ENCODE peak calls at places on chromosomes 6 and 20, in eight cellular contexts. N, W, L, T, P, F, I and O are unnamed samples.

GRCh38 chr20:16005612-16006493 is 567.4 kb downstream of the KIF16B start:
- DNase-seq in W (no peak), P (no peak), L (no peak), F (no peak), N (no peak), I (no peak), T (no peak), O (no peak)

GRCh38 chr20:32761831-32762753 is at the start of gene DNMT3B:
- DNase-seq in N (peak; percentile 84), P (peak; percentile 32), T (peak; percentile 61), I (peak; percentile 65), F (peak; percentile 66), W (peak; percentile 80), L (peak; percentile 90), O (peak; percentile 79)

GRCh38 chr6:166660157-166660686 is 33.2 kb upstream of the RPS6KA2 start:
- DNase-seq in F (no peak), T (no peak), W (no peak), L (no peak), I (no peak), P (no peak), N (no peak), O (no peak)

GRCh38 chr6:144219056-144219685 is 66.0 kb upstream of the UTRN start:
- DNase-seq in W (no peak), T (no peak), P (no peak), F (no peak), L (peak; percentile 48), N (no peak), I (no peak), O (peak; percentile 40)

GRCh38 chr6:11328613-11329247 is 96.3 kb upstream of the NEDD9 start:
- DNase-seq in W (no peak), I (no peak), T (no peak), N (no peak), P (no peak), F (no peak), L (no peak), O (no peak)

GRCh38 chr6:154156135-154156948 is 117.3 kb downstream of the OPRM1 start:
- DNase-seq in W (peak; percentile 68), L (peak; percentile 31), I (peak; percentile 56), F (peak; percentile 60), P (no peak), T (peak; percentile 43), N (peak; percentile 44), O (peak; percentile 39)

GRCh38 chr20:1500496-1500895 is 9.3 kb upstream of the SIRPB2 start:
- DNase-seq in T (no peak), I (no peak), L (no peak), W (no peak), P (no peak), N (no peak), F (no peak), O (no peak)

GRCh38 chr6:16651871-16652270 is 109.4 kb downstream of the ATXN1 start:
- DNase-seq in L (no peak), I (no peak), P (no peak), T (peak; percentile 10), F (no peak), N (no peak), W (no peak), O (no peak)

GRCh38 chr6:170383466-170384075 is 77.0 kb downstream of the FAM120B start:
- DNase-seq in N (no peak), L (no peak), I (no peak), W (no peak), T (no peak), F (no peak), P (no peak), O (no peak)

GRCh38 chr20:1225263-1225728 is 548 bp upstream of the RAD21L1 start:
- DNase-seq in P (no peak), I (no peak), N (no peak), F (no peak), W (no peak), L (no peak), T (no peak), O (no peak)

GRCh38 chr6:122649701-122650100 is 39.5 kb downstream of the PKIB start:
- DNase-seq in W (no peak), T (no peak), N (no peak), L (no peak), P (no peak), F (no peak), I (no peak), O (no peak)

GRCh38 chr6:156421933-156422332 is 355.2 kb upstream of the ARID1B start:
- DNase-seq in P (no peak), N (no peak), I (no peak), W (no peak), T (no peak), F (no peak), L (no peak), O (no peak)

GRCh38 chr6:34143884-34144580 is 1.9 kb downstream of the GRM4 start:
- DNase-seq in F (peak; percentile 50), L (peak; percentile 51), T (peak; percentile 12), N (no peak), W (no peak), I (peak; percentile 36), P (no peak), O (peak; percentile 63)

GRCh38 chr20:16011519-16011918 is 561.7 kb downstream of the KIF16B start:
- DNase-seq in W (no peak), T (no peak), F (no peak), P (no peak), I (no peak), N (no peak), L (no peak), O (no peak)

GRCh38 chr6:45791181-45791580 is 224.5 kb downstream of the CLIC5 start:
- DNase-seq in P (no peak), L (no peak), N (no peak), W (no peak), I (no peak), T (no peak), F (no peak), O (no peak)

GRCh38 chr6:69378326-69378725 is 418.5 kb downstream of the LMBRD1 start:
- DNase-seq in W (no peak), N (no peak), L (no peak), P (no peak), F (no peak), I (no peak), T (no peak), O (no peak)